ENCODE peak calls at places on chromosomes 5 and 9, in six cellular contexts. N is stimulated activated CD4-positive, alpha-beta T cell treated with anti-CD3 and anti-CD28 coated beads, Interleukin-2, amount 100 ng/mL, for 48 hours; L is SW 1271; X is fibroblast of the conjunctiva; Z is body of pancreas; C is occipital lobe. M is an unnamed sample.
A peak's percentile ranks its signal among the peaks of the same experiment; 100 is the strongest.

GRCh38 chr5:132383984-132384383 is 14.5 kb downstream of the SLC22A5 start:
- DNase-seq in N (no peak), L (no peak), X (no peak), Z (no peak), C (no peak), M (no peak)

GRCh38 chr5:95048633-95049032 is 236.3 kb downstream of the MCTP1 start:
- DNase-seq in N (no peak), L (no peak), X (no peak), Z (no peak), C (no peak), M (no peak)

GRCh38 chr5:181163487-181164075 is 16.2 kb downstream of the OR2V2 start:
- DNase-seq in N (no peak), L (no peak), X (no peak), Z (no peak), C (no peak), M (no peak)

GRCh38 chr9:121289554-121290370 is 21.8 kb downstream of the GSN start:
- DNase-seq in N (no peak), L (no peak), X (no peak), Z (no peak), C (no peak), M (no peak)

GRCh38 chr9:13386324-13386723 is 106.8 kb upstream of the MPDZ start:
- DNase-seq in N (no peak), L (no peak), X (no peak), Z (no peak), C (no peak), M (no peak)

GRCh38 chr9:18662320-18662719 is 188.4 kb downstream of the ADAMTSL1 start:
- DNase-seq in N (no peak), L (no peak), X (no peak), Z (no peak), C (no peak), M (no peak)

GRCh38 chr5:124154714-124155113 is 591.7 kb downstream of the ZNF608 start:
- DNase-seq in N (no peak), L (no peak), X (no peak), Z (no peak), C (no peak), M (no peak)

GRCh38 chr5:97420646-97421045 is 237.6 kb upstream of the RIOK2 start:
- DNase-seq in N (no peak), L (no peak), X (no peak), Z (no peak), C (no peak), M (no peak)

GRCh38 chr5:115402092-115402491 is 105.6 kb upstream of the CCDC112 start:
- DNase-seq in N (no peak), L (no peak), X (no peak), Z (no peak), C (no peak), M (no peak)

GRCh38 chr5:4116834-4117233 is 521.2 kb downstream of the IRX1 start:
- DNase-seq in N (no peak), L (no peak), X (no peak), Z (no peak), C (no peak), M (no peak)

GRCh38 chr5:51018423-51018822 is 352.0 kb downstream of the PARP8 start:
- DNase-seq in N (no peak), L (no peak), X (no peak), Z (no peak), C (no peak), M (no peak)

GRCh38 chr5:172428224-172429166 is 25.8 kb downstream of the SH3PXD2B start:
- DNase-seq in N (no peak), L (no peak), X (no peak), Z (no peak), C (no peak), M (no peak)

GRCh38 chr5:42666821-42667325 is 89.7 kb upstream of the CCDC152 start:
- DNase-seq in N (no peak), L (no peak), X (no peak), Z (no peak), C (no peak), M (no peak)

GRCh38 chr5:50962934-50963646 is 296.7 kb downstream of the PARP8 start:
- DNase-seq in N (peak; percentile 73), L (peak; percentile 42), X (peak; percentile 12), Z (peak; percentile 67), C (peak; percentile 39), M (no peak)

GRCh38 chr9:102514541-102514940 is 480.6 kb upstream of the CYLC2 start:
- DNase-seq in N (no peak), L (no peak), X (no peak), Z (peak; percentile 21), C (no peak), M (no peak)

GRCh38 chr5:133285583-133286021 is 233.8 kb downstream of the HSPA4 start:
- DNase-seq in N (no peak), L (no peak), X (no peak), Z (peak; percentile 43), C (no peak), M (no peak)

GRCh38 chr9:12785251-12785880 is 10.5 kb downstream of the LURAP1L start:
- DNase-seq in N (no peak), L (no peak), X (no peak), Z (peak; percentile 34), C (no peak), M (no peak)

GRCh38 chr5:99000221-99000620 is 71.4 kb upstream of the CHD1 start:
- DNase-seq in N (no peak), L (no peak), X (no peak), Z (no peak), C (no peak), M (no peak)